ENCODE peak calls at places on chromosomes 6 and 20, in five cellular contexts. I, Y, B, F and G are unnamed samples.

GRCh38 chr6:7535498-7535897 is 6.0 kb upstream of the DSP start:
- DNase-seq in I (no peak), Y (no peak), B (no peak), F (no peak), G (no peak)

GRCh38 chr6:13412639-13413465 is 74.5 kb downstream of the GFOD1 start:
- DNase-seq in I (no peak), Y (no peak), B (no peak), F (no peak), G (no peak)

GRCh38 chr6:86856937-86857563 is 80.3 kb upstream of the HTR1E start:
- DNase-seq in I (no peak), Y (no peak), B (no peak), F (peak; percentile 31), G (peak; percentile 63)

GRCh38 chr6:130366011-130366963 is at the start of gene TMEM200A:
- DNase-seq in I (peak; percentile 51), Y (peak; percentile 79), B (peak; percentile 40), F (no peak), G (peak; percentile 45)

GRCh38 chr6:109687271-109687721 is 3.7 kb downstream of the AK9 start:
- DNase-seq in I (peak; percentile 60), Y (no peak), B (peak; percentile 41), F (no peak), G (no peak)

GRCh38 chr20:57680934-57681914 is 28.6 kb downstream of the PMEPA1 start:
- DNase-seq in I (no peak), Y (peak; percentile 91), B (no peak), F (no peak), G (no peak)

GRCh38 chr6:138891255-138891986 is 95.5 kb downstream of the ECT2L start:
- DNase-seq in I (no peak), Y (no peak), B (no peak), F (no peak), G (no peak)

GRCh38 chr6:128025478-128025877 is 124.6 kb upstream of the THEMIS start:
- DNase-seq in I (no peak), Y (no peak), B (no peak), F (no peak), G (no peak)

GRCh38 chr6:33880746-33881145 is 76.9 kb upstream of the MLN start:
- DNase-seq in I (no peak), Y (no peak), B (no peak), F (no peak), G (no peak)

GRCh38 chr20:51769941-51770615 is 1.9 kb upstream of the ATP9A start:
- DNase-seq in I (no peak), Y (no peak), B (no peak), F (no peak), G (no peak)

GRCh38 chr20:44080646-44081267 is 106.2 kb downstream of the JPH2 start:
- DNase-seq in I (peak; percentile 74), Y (no peak), B (peak; percentile 69), F (peak; percentile 68), G (peak; percentile 84)

GRCh38 chr20:61817061-61817460 is 248.6 kb downstream of the TAF4 start:
- DNase-seq in I (no peak), Y (peak; percentile 53), B (no peak), F (no peak), G (no peak)

GRCh38 chr6:165649701-165650137 is 13.3 kb downstream of the PDE10A start:
- DNase-seq in I (no peak), Y (no peak), B (no peak), F (no peak), G (no peak)

GRCh38 chr20:63167918-63168520 is 47.9 kb downstream of the YTHDF1 start:
- DNase-seq in I (peak; percentile 88), Y (no peak), B (no peak), F (no peak), G (no peak)

GRCh38 chr20:58706975-58707681 is 14.5 kb downstream of the NPEPL1 start:
- DNase-seq in I (peak; percentile 80), Y (peak; percentile 64), B (peak; percentile 20), F (no peak), G (no peak)

GRCh38 chr6:13992417-13993055 is 67.8 kb downstream of the RNF182 start:
- DNase-seq in I (no peak), Y (no peak), B (no peak), F (peak; percentile 41), G (no peak)

GRCh38 chr6:87661503-87661902 is 40.5 kb downstream of the AKIRIN2 start:
- DNase-seq in I (no peak), Y (no peak), B (no peak), F (no peak), G (no peak)

GRCh38 chr20:21510414-21510971 is 3.4 kb downstream of the NKX2-2 start:
- DNase-seq in I (no peak), Y (no peak), B (no peak), F (no peak), G (no peak)

GRCh38 chr6:91562955-91563354 is 976.1 kb upstream of the MAP3K7 start:
- DNase-seq in I (no peak), Y (no peak), B (no peak), F (no peak), G (no peak)

GRCh38 chr20:50565874-50566273 is 55.7 kb downstream of the PTPN1 start:
- DNase-seq in I (no peak), Y (no peak), B (no peak), F (no peak), G (no peak)

GRCh38 chr6:4805553-4806307 is 29.5 kb downstream of the CDYL start:
- DNase-seq in I (no peak), Y (no peak), B (peak; percentile 49), F (peak; percentile 34), G (no peak)

GRCh38 chr20:25619514-25619913 is 4.3 kb downstream of the NANP start:
- DNase-seq in I (no peak), Y (no peak), B (no peak), F (no peak), G (no peak)

GRCh38 chr20:58169441-58169840 is 59.0 kb downstream of the ANKRD60 start:
- DNase-seq in I (no peak), Y (no peak), B (no peak), F (no peak), G (no peak)

GRCh38 chr6:1679691-1680068 is 70.0 kb downstream of the FOXC1 start:
- DNase-seq in I (no peak), Y (no peak), B (no peak), F (no peak), G (no peak)

GRCh38 chr6:44538841-44539240 is 151.3 kb downstream of the CDC5L start:
- DNase-seq in I (no peak), Y (no peak), B (peak; percentile 8), F (no peak), G (no peak)

GRCh38 chr6:141401168-141401567 is 731.6 kb upstream of the GJE1 start:
- DNase-seq in I (no peak), Y (no peak), B (no peak), F (no peak), G (no peak)

GRCh38 chr6:52953911-52954839 is 40.9 kb downstream of the GSTA4 start:
- DNase-seq in I (no peak), Y (no peak), B (no peak), F (no peak), G (no peak)

GRCh38 chr6:117448732-117449131 is 23.0 kb upstream of the ROS1 start:
- DNase-seq in I (peak; percentile 83), Y (no peak), B (no peak), F (no peak), G (no peak)

GRCh38 chr20:48832423-48832735 is 4.6 kb upstream of the PREX1 start:
- DNase-seq in I (no peak), Y (peak; percentile 79), B (peak; percentile 56), F (no peak), G (no peak)

GRCh38 chr6:109330263-109330662 is 52.0 kb downstream of the CD164 start:
- DNase-seq in I (no peak), Y (no peak), B (no peak), F (no peak), G (no peak)

GRCh38 chr6:134422426-134423231 is 104.7 kb upstream of the SGK1 start:
- DNase-seq in I (peak; percentile 56), Y (no peak), B (no peak), F (peak; percentile 28), G (no peak)

GRCh38 chr6:46410330-46410953 is 80.8 kb downstream of the RCAN2 start:
- DNase-seq in I (no peak), Y (no peak), B (no peak), F (peak; percentile 32), G (no peak)

GRCh38 chr20:9981834-9982233 is 53.0 kb upstream of the ANKEF1 start:
- DNase-seq in I (no peak), Y (no peak), B (no peak), F (no peak), G (no peak)

GRCh38 chr20:40471261-40471629 is 217.8 kb downstream of the MAFB start:
- DNase-seq in I (no peak), Y (no peak), B (no peak), F (no peak), G (no peak)

GRCh38 chr6:160349837-160350236 is 1.7 kb downstream of the SLC22A3 start:
- DNase-seq in I (no peak), Y (no peak), B (no peak), F (no peak), G (no peak)
- H3K4me3 ChIP-seq in I (no peak overlapping the region), Y (no peak overlapping the region), B (peak overlapping the region; percentile 32), F (no peak overlapping the region), G (peak overlapping the region; percentile 46)

GRCh38 chr6:35415065-35415880 is 36.9 kb upstream of the FANCE start:
- DNase-seq in I (no peak), Y (no peak), B (peak; percentile 61), F (no peak), G (peak; percentile 36)
- TF ChIP-seq CTCF in I (peak; percentile 64), Y (no peak), B (peak; percentile 33), F (peak; percentile 57), G (peak; percentile 37)

DNA sequence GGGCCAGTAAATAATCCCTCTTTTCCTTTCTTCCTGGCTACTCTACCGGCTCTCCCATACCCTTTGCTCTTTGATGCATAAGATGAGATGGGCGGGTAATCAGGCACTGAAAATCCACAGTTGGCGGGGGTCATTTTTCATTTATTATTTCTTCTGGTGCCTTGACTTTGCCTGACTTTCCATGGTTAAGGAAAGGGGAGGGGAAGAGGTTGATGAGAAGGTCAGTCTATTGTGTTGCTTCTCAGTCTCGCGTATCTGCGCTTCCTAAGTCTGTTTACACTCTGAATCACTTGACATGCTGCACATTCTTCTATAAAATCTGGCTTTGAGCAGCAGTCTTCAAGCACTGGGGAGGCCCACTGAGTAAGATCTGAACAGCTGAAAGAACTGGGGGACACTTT is 121.1 kb upstream of the HDGFL1 start:
- DNase-seq in I (no peak), Y (no peak), B (no peak), F (no peak), G (no peak)
- H3K9me3 ChIP-seq in I (no peaks in the 10 kb centered on the region), Y (no peaks in the 10 kb centered on the region), B (no peaks in the 10 kb centered on the region), F (no peaks in the 10 kb centered on the region), G (no peaks in the 10 kb centered on the region)

DNA sequence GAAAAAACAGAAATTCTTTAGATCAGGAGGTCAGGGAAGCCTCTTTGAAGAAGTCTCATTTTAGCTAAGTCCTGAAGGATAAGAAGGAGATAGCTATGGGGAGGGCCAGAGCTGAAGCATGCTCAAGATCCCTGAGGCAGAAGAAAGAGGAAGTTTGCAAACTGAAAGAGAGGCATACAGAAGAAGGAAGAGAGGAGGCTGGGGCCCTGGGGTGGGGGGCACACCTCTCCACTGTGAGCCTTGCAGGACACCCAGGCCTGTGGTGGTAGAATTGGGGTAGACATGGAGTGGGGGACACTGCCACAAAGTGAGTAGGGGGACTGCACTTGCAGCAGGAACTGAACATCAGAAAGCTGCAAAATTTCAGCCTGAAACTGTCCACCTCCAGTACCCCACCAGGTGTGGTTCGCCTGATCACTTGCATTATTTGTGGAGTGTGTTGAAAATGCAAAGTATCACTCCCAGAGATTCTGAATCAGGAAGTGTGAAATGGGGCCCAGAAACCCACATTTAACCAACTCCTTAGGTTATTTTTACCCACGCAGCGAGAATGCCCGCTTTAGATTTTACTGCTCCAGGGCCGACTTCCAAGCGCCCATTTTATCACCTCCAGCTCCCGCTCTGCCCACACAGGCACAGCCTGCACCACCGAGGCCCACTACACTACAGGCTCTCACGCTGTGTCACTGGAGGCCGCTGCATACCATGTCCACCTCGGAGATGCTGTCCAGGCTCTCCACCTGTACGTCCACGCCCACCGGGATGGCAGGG is 44.0 kb downstream of the GABRR2 start:
- DNase-seq in I (no peak), Y (no peak), B (no peak), F (no peak), G (no peak)
- H3K4me3 ChIP-seq in I (no peak overlapping the region), Y (no peak overlapping the region), B (no peak overlapping the region), F (no peak overlapping the region), G (no peak overlapping the region)